ENCODE peak calls at places on chromosomes 12 and 14, in four cellular contexts. One of them, this sample, is unnamed.

GRCh38 chr12:108649668-108650067 is 16.0 kb upstream of the SELPLG start:
- DNase-seq in iris pigment epithelial cell: peak; percentile 95
- DNase-seq in adipocyte: peak; percentile 77
- DNase-seq in HS-5: peak; percentile 85
- DNase-seq in this sample: peak; percentile 42

GRCh38 chr12:14422516-14423230 is 57.2 kb downstream of the ATF7IP start:
- DNase-seq in iris pigment epithelial cell: no peak
- DNase-seq in adipocyte: no peak
- DNase-seq in HS-5: no peak
- DNase-seq in this sample: no peak

GRCh38 chr12:120267736-120268135 is 2.2 kb upstream of the PXN start:
- DNase-seq in iris pigment epithelial cell: no peak
- DNase-seq in adipocyte: no peak
- DNase-seq in HS-5: no peak
- DNase-seq in this sample: no peak

GRCh38 chr14:71142375-71143038 is 235.2 kb downstream of the PCNX1 start:
- DNase-seq in iris pigment epithelial cell: peak; percentile 97
- DNase-seq in adipocyte: peak; percentile 68
- DNase-seq in HS-5: peak; percentile 96
- DNase-seq in this sample: peak; percentile 80

GRCh38 chr12:110246690-110247339 is 34.2 kb upstream of the ATP2A2 start:
- DNase-seq in iris pigment epithelial cell: no peak
- DNase-seq in adipocyte: no peak
- DNase-seq in HS-5: no peak
- DNase-seq in this sample: no peak

GRCh38 chr14:69741055-69741454 is 25.9 kb upstream of the SRSF5 start:
- DNase-seq in iris pigment epithelial cell: no peak
- DNase-seq in adipocyte: no peak
- DNase-seq in HS-5: no peak
- DNase-seq in this sample: no peak

GRCh38 chr12:59030415-59030814 is 110.1 kb upstream of the LRIG3 start:
- DNase-seq in iris pigment epithelial cell: no peak
- DNase-seq in adipocyte: no peak
- DNase-seq in HS-5: no peak
- DNase-seq in this sample: no peak

GRCh38 chr14:90091393-90091792 is 29.6 kb downstream of the KCNK13 start:
- DNase-seq in iris pigment epithelial cell: peak; percentile 84
- DNase-seq in adipocyte: peak; percentile 76
- DNase-seq in HS-5: no peak
- DNase-seq in this sample: peak; percentile 73

This sample was measured in epithelial cell of proximal tubule.